ENCODE peak calls at places on chromosomes 16 and 17, in eight cellular contexts. N, V, W, Z, O, L, B and A are unnamed samples.

GRCh38 chr16:4093495-4094137 is 22.6 kb downstream of the ADCY9 start:
- DNase-seq in L (no peak), W (peak; percentile 43), N (no peak), Z (no peak), V (peak; percentile 48), O (peak; percentile 29), B (no peak), A (no peak)

GRCh38 chr17:83103200-83103937 is 24.0 kb downstream of the METRNL start:
- DNase-seq in N (no peak), Z (peak; percentile 83), W (no peak), V (no peak), O (peak; percentile 78), B (no peak), L (peak; percentile 66), A (no peak)

GRCh38 chr17:9802294-9802693 is 10.9 kb upstream of the DHRS7C start:
- DNase-seq in O (no peak), V (peak; percentile 25), Z (no peak), N (no peak), W (no peak), B (no peak), L (peak; percentile 38), A (no peak)

GRCh38 chr16:83826146-83826913 is 18.6 kb downstream of the HSBP1 start:
- DNase-seq in N (peak; percentile 64), O (peak; percentile 90), W (peak; percentile 84), L (peak; percentile 64), V (peak; percentile 82), Z (peak; percentile 93), B (peak; percentile 96), A (no peak)

GRCh38 chr17:40547079-40547784 is 18.0 kb downstream of the CCR7 start:
- DNase-seq in Z (peak; percentile 19), W (no peak), O (no peak), V (no peak), N (no peak), B (peak; percentile 48), L (no peak), A (no peak)

GRCh38 chr17:50114849-50115357 is 15.1 kb downstream of the SAMD14 start:
- DNase-seq in Z (peak; percentile 45), L (peak; percentile 66), N (peak; percentile 79), V (no peak), B (peak; percentile 89), W (no peak), O (peak; percentile 61), A (no peak)

GRCh38 chr16:734208-734980 is 6.4 kb downstream of the CIAO3 start:
- DNase-seq in B (peak; percentile 36), Z (no peak), V (no peak), N (no peak), W (no peak), O (no peak), L (no peak), A (no peak)

GRCh38 chr16:59404509-59404908 is 670.4 kb upstream of the GOT2 start:
- DNase-seq in V (no peak), O (no peak), W (no peak), L (no peak), N (no peak), B (no peak), Z (no peak), A (no peak)

GRCh38 chr16:70253291-70254094 is 1.8 kb upstream of the EXOSC6 start:
- DNase-seq in V (no peak), N (peak; percentile 49), O (peak; percentile 31), Z (no peak), L (peak; percentile 28), W (no peak), B (peak; percentile 90), A (no peak)

GRCh38 chr16:55275869-55276268 is 48.1 kb upstream of the IRX6 start:
- DNase-seq in O (no peak), V (no peak), W (no peak), B (no peak), Z (no peak), N (no peak), L (no peak), A (no peak)

GRCh38 chr16:55274391-55274790 is 49.6 kb upstream of the IRX6 start:
- DNase-seq in O (no peak), L (no peak), W (no peak), V (no peak), B (no peak), Z (no peak), N (no peak), A (no peak)

GRCh38 chr16:55273356-55273755 is 50.6 kb upstream of the IRX6 start:
- DNase-seq in L (no peak), W (no peak), O (no peak), B (no peak), V (no peak), N (no peak), Z (no peak), A (no peak)

GRCh38 chr16:55272787-55273186 is 51.2 kb upstream of the IRX6 start:
- DNase-seq in Z (no peak), W (no peak), N (no peak), B (no peak), O (no peak), V (no peak), L (no peak), A (no peak)

GRCh38 chr16:55273959-55274358 is 50.0 kb upstream of the IRX6 start:
- DNase-seq in Z (no peak), O (no peak), W (no peak), V (no peak), B (no peak), L (no peak), N (no peak), A (no peak)
- H3K4me3 ChIP-seq in Z (no peak overlapping the region), O (no peak overlapping the region), W (no peak overlapping the region), V (no peak overlapping the region), B (no peak overlapping the region), L (no peak overlapping the region), N (no peak overlapping the region), A (no peak overlapping the region)

DNA sequence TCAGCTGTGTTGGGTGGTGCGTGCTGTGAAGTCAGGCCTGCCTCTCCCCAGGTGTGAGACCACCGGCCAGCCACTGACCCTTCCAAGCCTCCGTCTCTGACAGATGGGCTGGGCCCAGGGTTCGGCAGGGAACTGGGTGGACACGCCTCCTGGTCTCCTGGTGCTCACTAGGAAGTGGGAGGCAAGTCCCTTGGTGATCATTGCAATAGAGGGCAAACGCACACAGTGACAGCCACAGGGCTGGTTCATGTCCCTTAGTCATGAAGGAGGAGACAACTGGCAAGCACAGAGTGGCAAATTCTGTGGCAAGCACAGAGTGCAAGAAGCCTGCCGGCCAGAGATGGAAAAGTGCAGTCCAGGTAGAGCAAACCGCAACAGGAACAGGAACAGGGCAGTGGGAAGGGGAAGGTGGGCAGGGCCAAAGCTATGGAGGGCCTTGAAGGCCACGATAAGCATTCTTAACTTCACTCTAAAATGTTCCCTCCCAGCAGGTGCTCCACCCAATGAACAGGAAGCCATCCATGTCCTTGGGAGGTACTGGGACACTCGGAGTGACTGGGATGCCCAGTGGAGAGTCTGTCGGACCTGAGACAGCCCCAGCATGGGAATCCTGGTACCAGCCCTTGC is 21.9 kb downstream of the USP7 start:
- DNase-seq in V (no peak), L (no peak), O (no peak), N (no peak), Z (no peak), B (no peak), W (no peak), A (no peak)
- TF ChIP-seq CTCF in V (no peak), L (no peak), O (no peak), N (no peak), Z (no peak), B (no peak), W (no peak), A (no peak)

GRCh38 chr16:81483064-81483969 is 38.7 kb downstream of the CMIP start:
- DNase-seq in O (no peak), V (peak; percentile 7), Z (no peak), B (no peak), W (no peak), L (no peak), N (no peak), A (no peak)

GRCh38 chr16:81485225-81485624 is 40.6 kb downstream of the CMIP start:
- DNase-seq in L (no peak), B (no peak), V (no peak), Z (no peak), N (no peak), O (no peak), W (no peak), A (no peak)

GRCh38 chr16:81483970-81484595 is 39.5 kb downstream of the CMIP start:
- DNase-seq in Z (no peak), W (no peak), B (no peak), L (no peak), O (no peak), V (no peak), N (no peak), A (no peak)

GRCh38 chr16:81480856-81481821 is 36.5 kb downstream of the CMIP start:
- DNase-seq in V (no peak), L (no peak), B (no peak), N (no peak), O (peak; percentile 82), Z (peak; percentile 57), W (peak; percentile 50), A (no peak)

DNA sequence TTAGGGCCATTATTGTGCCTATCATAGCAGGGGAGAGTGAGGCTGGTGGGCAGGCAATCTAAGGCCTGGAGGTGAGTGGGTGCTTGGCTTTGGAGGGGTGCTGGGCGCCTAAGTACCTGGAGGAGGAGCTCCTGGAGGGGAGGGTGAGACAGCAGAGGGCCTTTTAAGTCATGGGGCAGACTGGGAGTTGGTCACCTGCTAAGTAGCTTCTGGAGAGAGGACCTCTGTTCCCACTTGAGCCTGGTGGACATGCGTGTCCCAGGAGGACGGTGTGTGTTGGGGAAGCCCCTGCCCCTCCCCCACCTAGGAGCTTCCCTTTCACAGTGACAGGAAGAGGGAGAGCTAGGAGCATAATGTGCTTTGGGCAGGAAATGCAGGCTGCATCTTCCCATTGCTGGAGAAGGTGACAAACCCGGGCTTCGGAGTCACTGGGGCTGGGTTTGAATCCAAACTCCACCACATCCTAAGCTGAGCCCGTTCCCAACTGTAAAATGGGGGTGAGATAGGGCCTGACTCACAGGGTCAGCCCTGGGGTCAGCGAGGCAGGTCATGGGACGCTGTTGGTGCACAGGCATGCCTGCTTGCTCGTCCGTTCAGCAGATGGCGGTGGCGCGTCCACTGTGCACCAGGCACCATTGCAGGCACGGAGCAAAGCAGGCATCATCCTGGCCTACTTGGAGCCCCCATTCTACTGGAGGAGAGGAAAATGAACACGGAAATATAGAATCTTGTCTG is 37.9 kb downstream of the CMIP start:
- DNase-seq in O (no peak), V (no peak), L (no peak), W (no peak), N (no peak), Z (no peak), B (no peak), A (no peak)
- H3K4me3 ChIP-seq in O (no peak overlapping the region), V (no peak overlapping the region), L (no peak overlapping the region), W (no peak overlapping the region), N (no peak overlapping the region), Z (no peak overlapping the region), B (no peak overlapping the region), A (no peak overlapping the region)

DNA sequence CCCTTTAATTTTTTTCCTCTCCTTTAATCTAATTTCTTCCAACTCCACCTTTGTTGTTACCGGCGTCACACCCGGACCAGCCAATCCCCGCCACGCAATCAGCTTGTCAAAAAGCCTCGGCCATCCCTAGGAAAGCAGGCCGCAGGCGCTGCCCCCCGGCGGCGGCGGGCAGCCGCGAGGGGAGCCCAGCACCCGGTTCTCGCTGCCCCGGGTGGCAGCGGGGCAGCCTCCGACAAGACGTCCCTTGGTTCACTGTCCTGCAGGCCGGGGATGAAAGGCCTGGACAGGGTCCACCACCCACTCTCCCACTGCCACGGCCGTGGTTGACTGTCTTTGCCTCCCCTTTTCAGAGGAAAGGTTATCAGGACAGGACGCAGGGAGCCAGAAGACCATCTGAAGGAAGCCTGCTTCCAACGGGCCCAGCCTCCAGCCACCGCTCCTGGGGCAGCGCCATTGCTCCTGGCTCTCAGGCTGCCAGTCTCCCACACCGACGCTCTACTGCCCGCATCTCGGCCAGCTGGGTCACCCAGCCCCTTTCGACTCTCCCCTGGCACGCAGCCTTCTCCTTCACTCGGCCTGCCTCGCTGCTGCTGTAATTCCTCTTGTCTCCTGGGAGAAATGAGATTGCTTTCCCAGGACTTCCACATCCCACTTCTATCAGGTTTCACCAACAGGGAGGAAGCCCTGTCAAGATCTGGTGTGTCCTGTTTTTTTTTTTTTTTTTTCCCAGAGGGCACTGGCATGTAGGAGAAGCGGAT is 2.8 kb upstream of the UBTF start:
- DNase-seq in W (peak; percentile 79), L (peak; percentile 70), N (peak; percentile 83), B (peak; percentile 93), O (peak; percentile 82), Z (peak; percentile 76), V (peak; percentile 80), A (no peak)
- TF ChIP-seq CTCF in W (peak; percentile 8), L (peak; percentile 9), N (peak; percentile 36), B (peak; percentile 44), O (peak; percentile 18), Z (no peak), V (peak; percentile 51), A (peak; percentile 27)